ENCODE peak calls at places on chromosomes 7 and 10, in seven cellular contexts. Q is H9, G is tibial artery, V is GM20000, D is GM10248, W is heart right ventricle, C is B cell. O is an unnamed sample.

GRCh38 chr10:124983321-124983720 is 41.4 kb downstream of the ZRANB1 start:
- DNase-seq in C (no peak), D (no peak), Q (no peak), W (no peak), V (no peak), G (no peak), O (no peak)

GRCh38 chr7:23520582-23520981 is 11.2 kb downstream of the TRA2A start:
- DNase-seq in D (no peak), G (no peak), W (no peak), Q (no peak), V (no peak), C (no peak), O (peak)

GRCh38 chr7:30884881-30885280 is 26.8 kb upstream of the AQP1 start:
- DNase-seq in D (no peak), V (no peak), G (no peak), W (no peak), C (no peak), Q (no peak), O (no peak)

GRCh38 chr10:20993387-20994170 is 96.5 kb upstream of the NEBL start:
- DNase-seq in C (no peak), D (no peak), Q (no peak), W (no peak), G (no peak), V (no peak), O (no peak)

GRCh38 chr10:32379314-32379949 is 32.5 kb upstream of the EPC1 start:
- DNase-seq in D (no peak), G (no peak), C (no peak), W (peak), V (peak), Q (peak), O (no peak)

GRCh38 chr7:2968616-2969397 is 74.9 kb downstream of the CARD11 start:
- DNase-seq in C (no peak), W (no peak), G (no peak), Q (no peak), D (no peak), V (no peak), O (peak)

GRCh38 chr7:41219276-41219675 is 483.6 kb downstream of the INHBA start:
- DNase-seq in V (no peak), D (no peak), G (no peak), W (no peak), C (no peak), Q (no peak), O (no peak)

GRCh38 chr7:128963327-128963757 is 25.6 kb downstream of the IRF5 start:
- DNase-seq in V (peak), C (peak), W (no peak), Q (no peak), G (no peak), D (peak), O (no peak)

GRCh38 chr7:1520574-1521234 is 9.8 kb upstream of the MAFK start:
- DNase-seq in W (no peak), D (no peak), G (no peak), V (no peak), Q (no peak), C (no peak), O (no peak)

GRCh38 chr7:140521426-140521825 is 42.1 kb upstream of the MKRN1 start:
- DNase-seq in Q (no peak), D (no peak), G (no peak), C (no peak), V (no peak), W (no peak), O (no peak)

GRCh38 chr10:79608505-79609375 is 2.0 kb upstream of the SFTPA1 start:
- DNase-seq in G (no peak), W (no peak), V (peak), D (peak), Q (peak), C (no peak), O (no peak)

GRCh38 chr10:122348512-122348911 is 26.0 kb upstream of the PLEKHA1 start:
- DNase-seq in D (no peak), V (no peak), Q (no peak), W (no peak), C (peak), G (no peak), O (no peak)

GRCh38 chr7:133314084-133314483 is 61.2 kb downstream of the EXOC4 start:
- DNase-seq in D (no peak), V (no peak), C (no peak), W (no peak), Q (no peak), G (no peak), O (no peak)

GRCh38 chr7:57339198-57339944 is 110.6 kb upstream of the ZNF716 start:
- DNase-seq in V (no peak), W (no peak), D (no peak), C (no peak), G (no peak), Q (no peak), O (no peak)

GRCh38 chr10:114650266-114650665 is 7.8 kb downstream of the ABLIM1 start:
- DNase-seq in V (no peak), D (no peak), Q (no peak), W (no peak), G (no peak), C (no peak), O (no peak)

GRCh38 chr10:31101123-31101522 is 69.5 kb upstream of the ZNF438 start:
- DNase-seq in Q (no peak), W (no peak), D (peak), G (no peak), V (peak), C (no peak), O (no peak)

GRCh38 chr10:114916653-114917052 is 21.3 kb upstream of the TRUB1 start:
- DNase-seq in W (no peak), V (no peak), C (no peak), D (no peak), G (no peak), Q (no peak), O (no peak)

GRCh38 chr10:101018118-101018599 is 12.8 kb downstream of the PDZD7 start:
- DNase-seq in D (no peak), Q (peak), W (no peak), C (peak), V (no peak), G (no peak), O (no peak)

GRCh38 chr7:150968698-150969482 is 9.2 kb downstream of the KCNH2 start:
- DNase-seq in W (no peak), V (no peak), G (no peak), C (no peak), Q (no peak), D (no peak), O (no peak)

GRCh38 chr7:88694207-88694606 is 65.3 kb upstream of the ZNF804B start:
- DNase-seq in G (no peak), V (no peak), C (no peak), W (no peak), Q (no peak), D (no peak), O (no peak)

GRCh38 chr10:95201736-95202135 is 7.7 kb downstream of the ACSM6 start:
- DNase-seq in C (no peak), G (no peak), W (no peak), Q (no peak), D (no peak), V (no peak), O (no peak)
- TF ChIP-seq CTCF in C (no peak), G (no peak), W (no peak), Q (peak), D (no peak), V (no peak), O (peak)

DNA sequence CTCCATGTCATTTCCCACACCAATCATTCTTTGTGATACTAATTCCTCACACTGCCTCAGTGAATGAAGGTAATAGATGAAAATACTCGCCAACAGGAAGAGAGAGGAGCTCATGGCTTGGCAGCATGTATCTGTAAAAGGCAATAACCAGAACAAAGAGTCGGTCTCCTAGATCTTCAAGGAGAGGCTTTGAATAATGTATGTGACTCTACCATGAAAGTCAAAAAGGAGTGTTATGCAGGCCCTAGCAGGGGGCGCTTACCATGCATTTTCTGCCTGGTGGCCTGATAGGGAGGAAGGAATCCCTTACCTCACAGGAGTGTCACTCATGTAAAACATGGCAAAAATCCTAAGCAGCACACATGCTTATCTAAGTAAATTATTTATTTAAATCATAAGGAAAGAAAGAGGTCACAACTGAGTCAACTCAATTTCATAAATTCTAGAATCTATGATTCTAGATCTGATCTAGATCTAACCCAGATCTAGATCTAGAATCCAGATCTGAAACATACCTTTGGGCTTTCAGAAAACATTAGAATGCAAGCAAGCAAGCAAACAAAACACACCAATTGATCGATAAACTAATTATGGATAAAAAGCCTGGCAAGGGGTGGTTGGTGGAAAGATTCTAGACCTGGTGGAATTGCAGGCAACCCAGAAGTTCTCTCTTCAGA is 226.3 kb upstream of the KLF6 start:
- DNase-seq in C (no peak), W (no peak), V (no peak), Q (peak), D (no peak), G (no peak), O (no peak)
- TF ChIP-seq CTCF in C (no peak), W (no peak), V (no peak), Q (no peak), D (no peak), G (no peak), O (no peak)

DNA sequence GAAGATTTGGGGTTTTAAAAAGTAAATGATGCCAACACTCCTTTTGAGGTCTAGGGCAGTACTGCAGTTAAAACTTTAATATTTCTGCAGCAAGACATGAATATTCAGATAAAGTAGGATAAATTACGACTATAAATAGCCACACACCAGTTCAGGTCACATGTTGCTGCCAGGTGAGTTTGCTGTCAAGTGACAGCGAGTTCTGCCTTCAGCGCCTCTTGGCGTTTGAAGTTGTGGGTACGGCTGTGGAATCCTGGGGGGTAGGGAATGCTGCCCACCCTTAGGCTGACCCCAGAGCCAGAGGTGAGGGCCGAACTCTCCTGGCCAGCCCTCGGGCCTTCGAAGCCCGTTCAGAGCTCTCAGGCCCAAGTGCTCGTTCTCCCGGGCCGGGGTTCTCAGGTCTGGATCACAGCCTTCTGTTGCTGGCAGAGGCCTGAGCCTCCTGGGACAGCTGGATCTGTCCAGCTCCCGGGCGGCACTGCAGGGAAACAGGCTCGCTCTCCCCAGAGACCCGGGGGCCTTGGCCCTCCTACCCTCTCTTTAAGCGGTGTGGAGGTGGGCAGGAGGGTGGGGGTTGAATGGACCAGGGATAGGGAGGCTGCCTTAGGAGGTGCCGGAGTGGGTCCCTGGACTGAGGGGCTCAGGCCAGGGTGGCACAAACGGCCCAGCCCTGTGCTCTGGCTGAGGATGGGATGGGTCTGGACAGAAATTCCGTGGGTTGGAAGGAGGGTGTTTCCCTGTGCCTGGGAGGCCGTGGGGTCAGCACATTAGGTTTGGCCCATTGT is 5.4 kb downstream of the BRI3 start:
- DNase-seq in C (peak), D (no peak), G (no peak), W (no peak), Q (peak), V (no peak), O (no peak)
- TF ChIP-seq CTCF in C (no peak), D (no peak), G (no peak), W (no peak), Q (no peak), V (no peak), O (no peak)

GRCh38 chr7:19982841-19983835 is 209.7 kb upstream of the TMEM196 start:
- DNase-seq in Q (peak), G (peak), D (no peak), W (peak), C (no peak), V (no peak), O (no peak)
- TF ChIP-seq CTCF in Q (peak), G (peak), D (peak), W (peak), C (peak), V (peak), O (peak)